ENCODE peak calls at places on chromosomes 1 and 21, in ten cellular contexts. O, N, L, E, W, H, V, Z, R and C are unnamed samples.

GRCh38 chr1:94118013-94118412 is 2.9 kb downstream of the ABCA4 start:
- DNase-seq in H (no peak), V (no peak), Z (no peak), E (no peak), W (no peak), L (no peak), N (no peak), R (no peak), O (no peak), C (no peak)

GRCh38 chr1:245544236-245544635 is 389.5 kb downstream of the KIF26B start:
- DNase-seq in V (no peak), O (no peak), L (no peak), R (no peak), N (no peak), Z (no peak), E (no peak), H (no peak), W (no peak), C (no peak)

GRCh38 chr1:204697893-204698292 is 12.4 kb upstream of the LRRN2 start:
- DNase-seq in Z (no peak), N (no peak), V (no peak), H (no peak), E (no peak), W (no peak), O (no peak), R (no peak), L (no peak), C (no peak)

GRCh38 chr21:40490408-40490807 is 356.6 kb downstream of the DSCAM start:
- DNase-seq in E (no peak), L (no peak), O (no peak), Z (no peak), R (no peak), W (no peak), H (no peak), N (no peak), V (no peak), C (no peak)

GRCh38 chr1:217133958-217134856 is 411.0 kb upstream of the ESRRG start:
- DNase-seq in R (no peak), O (no peak), L (no peak), E (peak; percentile 1), H (no peak), V (no peak), N (no peak), W (no peak), Z (no peak), C (no peak)

GRCh38 chr1:155931332-155932038 is 2.7 kb downstream of the KHDC4 start:
- DNase-seq in V (no peak), O (no peak), Z (no peak), N (no peak), E (peak; percentile 28), R (no peak), H (no peak), L (no peak), W (no peak), C (no peak)

GRCh38 chr1:228076796-228077430 is 5.6 kb upstream of the ARF1 start:
- DNase-seq in O (no peak), Z (no peak), H (no peak), E (no peak), V (no peak), W (no peak), R (peak; percentile 46), N (peak; percentile 29), L (no peak), C (no peak)

GRCh38 chr1:116232989-116233514 is 121.9 kb downstream of the MAB21L3 start:
- DNase-seq in N (no peak), L (no peak), E (no peak), W (no peak), V (peak; percentile 10), O (peak; percentile 4), H (no peak), Z (no peak), R (no peak), C (no peak)

GRCh38 chr1:220787069-220787614 is 429 bp downstream of the MTARC1 start:
- DNase-seq in Z (peak; percentile 52), N (no peak), R (no peak), O (no peak), L (peak; percentile 28), E (no peak), H (no peak), V (no peak), W (peak; percentile 64), C (no peak)

GRCh38 chr1:183443025-183443424 is 24.8 kb upstream of the NMNAT2 start:
- DNase-seq in N (no peak), R (no peak), O (no peak), E (peak; percentile 6), W (no peak), Z (no peak), L (peak; percentile 82), H (no peak), V (no peak), C (no peak)

GRCh38 chr1:176752505-176752904 is 289.5 kb downstream of the PAPPA2 start:
- DNase-seq in N (no peak), V (no peak), R (no peak), L (no peak), O (no peak), Z (no peak), E (no peak), H (no peak), W (peak; percentile 79), C (no peak)

GRCh38 chr1:52059326-52059725 is 3.2 kb downstream of the BTF3L4 start:
- DNase-seq in R (no peak), W (no peak), E (peak; percentile 71), Z (no peak), O (no peak), L (no peak), V (no peak), N (no peak), H (no peak), C (no peak)

GRCh38 chr21:41164981-41165650 is 2.8 kb upstream of the BACE2 start:
- DNase-seq in O (no peak), H (no peak), L (no peak), N (no peak), Z (no peak), E (peak; percentile 26), W (no peak), V (no peak), R (no peak), C (no peak)

GRCh38 chr1:105641407-105641806 is 1415.1 kb upstream of the PRMT6 start:
- DNase-seq in L (no peak), V (no peak), E (no peak), R (no peak), W (no peak), Z (no peak), H (no peak), O (no peak), N (no peak), C (no peak)

GRCh38 chr1:107480548-107480947 is 339.7 kb downstream of the NTNG1 start:
- DNase-seq in L (no peak), W (no peak), R (no peak), H (no peak), Z (no peak), O (no peak), N (peak; percentile 42), V (no peak), E (no peak), C (no peak)

GRCh38 chr1:39266269-39266668 is 61.8 kb downstream of the MACF1 start:
- DNase-seq in H (no peak), L (no peak), Z (no peak), W (no peak), N (no peak), E (no peak), R (no peak), V (no peak), O (no peak), C (no peak)

GRCh38 chr1:111754964-111755320 is 759 bp upstream of the DDX20 start:
- DNase-seq in W (no peak), O (peak; percentile 6), N (peak; percentile 59), R (peak; percentile 66), E (peak; percentile 66), V (peak; percentile 37), Z (no peak), H (peak; percentile 44), L (peak; percentile 79), C (peak; percentile 56)